ENCODE peak calls at places on chromosomes 11 and 22, in four cellular contexts. E is H1, C is K562, A is GM12878. H is an unnamed sample.
A peak's percentile ranks its signal among the peaks of the same experiment; 100 is the strongest.

GRCh38 chr11:129312741-129313587 is 62.7 kb upstream of the BARX2 start:
- DNase-seq in A (no peak), C (no peak), E (no peak), H (no peak)

GRCh38 chr11:117654856-117655255 is 142.2 kb downstream of the DSCAML1 start:
- DNase-seq in C (no peak), E (no peak), A (no peak), H (no peak)

GRCh38 chr11:2751523-2752203 is 51.9 kb upstream of the KCNQ1OT1 start:
- DNase-seq in C (no peak), E (no peak), A (no peak), H (no peak)

GRCh38 chr11:57567512-57568329 is at the start of gene UBE2L6:
- DNase-seq in C (peak; percentile 83), E (peak; percentile 80), A (no peak), H (no peak)

GRCh38 chr11:94934362-94934761 is 39.0 kb downstream of the CWC15 start:
- DNase-seq in C (no peak), A (no peak), E (no peak), H (no peak)

GRCh38 chr11:65183201-65183891 is 1.6 kb downstream of the CAPN1 start:
- DNase-seq in A (no peak), E (no peak), C (no peak), H (peak; percentile 37)

GRCh38 chr22:44091021-44091721 is 67.1 kb downstream of the PARVB start:
- DNase-seq in A (no peak), C (peak; percentile 20), E (no peak), H (peak; percentile 6)

GRCh38 chr22:26735019-26735409 is 77.6 kb downstream of the MIAT start:
- DNase-seq in A (no peak), C (no peak), E (no peak), H (no peak)

GRCh38 chr11:8004008-8004407 is 16.9 kb downstream of the EIF3F start:
- DNase-seq in C (no peak), A (no peak), E (no peak), H (no peak)

GRCh38 chr22:37533995-37534394 is 14.8 kb upstream of the CARD10 start:
- DNase-seq in E (no peak), C (no peak), A (peak; percentile 28), H (peak; percentile 34)

GRCh38 chr11:11968511-11969280 is 39.7 kb downstream of the DKK3 start:
- DNase-seq in E (no peak), A (no peak), C (no peak), H (no peak)

GRCh38 chr11:70229737-70230136 is 26.6 kb downstream of the FADD start:
- DNase-seq in C (no peak), A (no peak), E (no peak), H (no peak)

GRCh38 chr22:43168416-43169309 is 17.3 kb downstream of the TSPO start:
- DNase-seq in A (no peak), E (no peak), C (no peak), H (no peak)

GRCh38 chr11:60857378-60858232 is 1.9 kb upstream of the PTGDR2 start:
- DNase-seq in C (no peak), E (no peak), A (no peak), H (no peak)

GRCh38 chr11:93225642-93226041 is 27.9 kb upstream of the SLC36A4 start:
- DNase-seq in E (no peak), C (no peak), A (no peak), H (peak; percentile 13)
- TF ChIP-seq EGR1 in E (no peak), C (no peak), A (no peak), H (no peak)

GRCh38 chr11:131389582-131389981 is 19.2 kb downstream of the NTM start:
- DNase-seq in E (no peak), C (no peak), A (no peak), H (no peak)
- TF ChIP-seq EGR1 in E (no peak), C (no peak), A (no peak), H (no peak)

GRCh38 chr11:134516529-134516928 is 104.5 kb upstream of the B3GAT1 start:
- DNase-seq in E (no peak), A (no peak), C (no peak), H (no peak)

GRCh38 chr11:134517115-134517514 is 105.1 kb upstream of the B3GAT1 start:
- DNase-seq in A (no peak), C (no peak), E (no peak), H (no peak)

GRCh38 chr11:134518616-134519389 is 106.8 kb upstream of the B3GAT1 start:
- DNase-seq in C (no peak), A (no peak), E (no peak), H (no peak)

GRCh38 chr11:134519390-134519750 is 107.3 kb upstream of the B3GAT1 start:
- DNase-seq in C (no peak), A (no peak), E (no peak), H (no peak)

DNA sequence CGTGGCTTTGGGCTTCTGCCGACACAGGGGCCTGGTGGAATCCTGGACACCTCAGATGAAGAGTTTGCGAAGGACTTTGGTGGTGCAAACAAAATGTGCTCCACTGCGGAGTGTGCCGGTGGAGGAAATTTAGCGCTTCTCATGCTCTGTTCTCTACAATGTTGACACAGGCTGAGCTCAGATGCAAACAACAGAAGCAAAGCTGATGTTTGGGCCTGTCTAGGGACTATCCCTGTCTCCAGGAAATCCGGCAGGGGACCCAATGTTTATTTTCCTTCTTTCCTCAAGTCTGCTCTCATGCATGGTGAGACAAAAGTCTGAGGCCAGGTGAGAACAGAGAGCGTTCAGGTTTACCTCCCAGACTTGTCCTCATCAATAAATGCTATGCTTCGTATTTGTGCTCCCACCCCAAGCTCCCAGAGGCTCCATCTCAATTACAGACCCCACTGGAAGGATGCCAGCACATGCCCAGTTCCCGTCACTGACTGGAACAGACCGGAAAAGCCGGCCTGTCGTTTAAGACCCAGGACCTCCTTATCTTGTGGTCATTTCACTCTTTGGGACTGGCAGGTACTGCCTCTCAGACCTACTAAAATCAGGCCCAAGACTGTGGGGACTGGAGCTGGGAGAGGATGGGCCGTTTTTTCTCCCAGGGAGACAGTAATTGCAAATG is 105.7 kb upstream of the B3GAT1 start:
- DNase-seq in C (no peak), E (no peak), A (no peak), H (no peak)
- TF ChIP-seq EGR1 in C (no peak), E (no peak), A (no peak), H (no peak)

GRCh38 chr11:123300874-123301695 is 106.0 kb upstream of the CLMP start:
- DNase-seq in C (no peak), A (peak; percentile 47), E (no peak), H (peak; percentile 63)
- TF ChIP-seq EGR1 in C (no peak), A (no peak), E (no peak), H (no peak)

DNA sequence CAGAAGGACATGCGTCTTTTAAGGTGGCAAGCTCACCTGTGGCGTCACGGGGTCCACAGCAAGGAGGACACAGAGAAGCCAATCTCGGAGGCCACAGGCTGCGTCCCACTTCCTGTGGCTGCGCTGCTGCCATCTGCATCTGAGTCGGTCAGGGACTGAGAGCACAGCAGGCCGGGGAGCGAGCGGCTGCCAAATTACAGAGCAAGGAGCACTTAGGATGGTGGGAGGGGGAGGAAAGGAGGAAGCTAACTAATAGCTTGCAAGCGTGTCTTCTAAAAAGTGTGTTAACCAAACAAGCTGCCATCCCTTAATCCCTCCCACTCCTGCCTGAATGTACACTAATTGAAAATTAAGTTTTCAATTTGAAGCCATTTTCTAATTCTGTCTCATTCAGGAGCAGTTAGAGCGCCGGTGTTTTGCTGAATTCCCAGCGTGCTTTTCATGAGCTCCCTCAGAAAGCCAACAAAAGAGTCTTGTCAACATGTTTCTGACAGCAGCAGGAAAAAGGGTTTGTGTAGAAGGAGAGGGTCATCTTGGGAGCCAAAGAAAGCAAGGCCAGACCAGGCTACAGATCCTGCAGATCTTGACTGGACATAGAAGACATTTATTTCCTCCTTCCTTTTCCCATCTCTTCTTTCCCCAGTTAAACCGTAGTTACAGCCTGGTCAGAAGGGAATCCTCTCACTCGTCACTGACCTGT is 42.4 kb upstream of the API5 start:
- DNase-seq in E (no peak), A (no peak), C (no peak), H (no peak)
- TF ChIP-seq EGR1 in E (peak; percentile 12), A (no peak), C (no peak), H (no peak)

GRCh38 chr11:124759268-124760204 is 2.6 kb downstream of the ESAM start:
- DNase-seq in A (no peak), C (no peak), E (peak; percentile 72), H (no peak)
- TF ChIP-seq EGR1 in A (no peak), C (no peak), E (no peak), H (no peak)

GRCh38 chr11:112878228-112878627 is 83.0 kb upstream of the NCAM1 start:
- DNase-seq in C (no peak), E (no peak), A (no peak), H (no peak)
- TF ChIP-seq EGR1 in C (no peak), E (no peak), A (no peak), H (no peak)

H was measured in HCT116.